ENCODE peak calls at places on chromosome 1, in four cellular contexts. N is GM23338, T is lower leg skin, M is PC-3. J is an unnamed sample.

GRCh38 chr1:228283043-228283371 is 75.2 kb downstream of the OBSCN start:
- DNase-seq in M (no peak), N (peak; percentile 49), T (no peak), J (no peak)

GRCh38 chr1:228075801-228076271 is 6.7 kb upstream of the ARF1 start:
- DNase-seq in N (no peak), M (no peak), T (no peak), J (no peak)

GRCh38 chr1:27496604-27497155 is 6.7 kb upstream of the WASF2 start:
- DNase-seq in N (peak; percentile 96), T (peak; percentile 74), M (peak; percentile 33), J (no peak)

GRCh38 chr1:218665216-218665615 is 320.1 kb downstream of the TGFB2 start:
- DNase-seq in T (peak; percentile 85), N (no peak), M (peak; percentile 48), J (no peak)

GRCh38 chr1:212457740-212458338 is 25.1 kb downstream of the NENF start:
- DNase-seq in N (peak; percentile 93), M (peak; percentile 91), T (no peak), J (no peak)

GRCh38 chr1:183590225-183591191 is at the start of gene NCF2:
- DNase-seq in M (no peak), T (no peak), N (no peak), J (no peak)

GRCh38 chr1:51255331-51255730 is 19.3 kb downstream of the RNF11 start:
- DNase-seq in M (no peak), T (no peak), N (no peak), J (no peak)

GRCh38 chr1:44576456-44577150 is 97.7 kb downstream of the TMEM53 start:
- DNase-seq in M (no peak), N (peak; percentile 30), T (no peak), J (no peak)

GRCh38 chr1:36115200-36115669 is 9.8 kb downstream of the COL8A2 start:
- DNase-seq in M (no peak), T (no peak), N (no peak), J (no peak)

GRCh38 chr1:165408518-165408917 is 36.4 kb downstream of the RXRG start:
- DNase-seq in M (peak; percentile 71), N (peak; percentile 85), T (peak; percentile 49), J (no peak)

GRCh38 chr1:59455206-59455605 is 158.3 kb downstream of the FGGY start:
- DNase-seq in T (no peak), M (peak; percentile 78), N (no peak), J (no peak)

GRCh38 chr1:207867136-207868081 is 43.5 kb downstream of the CD34 start:
- DNase-seq in N (no peak), T (peak; percentile 91), M (no peak), J (peak; percentile 67)

GRCh38 chr1:111776861-111777260 is 21.2 kb downstream of the DDX20 start:
- DNase-seq in T (no peak), M (no peak), N (no peak), J (no peak)
- TF ChIP-seq CTCF in T (no peak), M (no peak), N (no peak), J (no peak)

GRCh38 chr1:167409183-167409582 is 109.1 kb downstream of the CD247 start:
- DNase-seq in M (peak; percentile 56), T (no peak), N (peak; percentile 72), J (no peak)
- TF ChIP-seq CTCF in M (peak; percentile 64), T (no peak), N (peak; percentile 57), J (peak; percentile 41)

GRCh38 chr1:156337888-156338179 is 258 bp downstream of the CCT3 start:
- DNase-seq in T (no peak), M (no peak), N (no peak), J (no peak)
- TF ChIP-seq CTCF in T (no peak), M (no peak), N (no peak), J (no peak)

GRCh38 chr1:16613185-16614147 is at the start of gene NBPF1:
- DNase-seq in M (peak; percentile 100), T (peak; percentile 100), N (peak; percentile 100), J (peak; percentile 67)
- TF ChIP-seq CTCF in M (no peak), T (no peak), N (no peak), J (no peak)

GRCh38 chr1:42144336-42145189 is 8.6 kb upstream of the GUCA2B start:
- DNase-seq in N (no peak), M (no peak), T (peak; percentile 71), J (no peak)
- TF ChIP-seq CTCF in N (no peak), M (no peak), T (no peak), J (no peak)

DNA sequence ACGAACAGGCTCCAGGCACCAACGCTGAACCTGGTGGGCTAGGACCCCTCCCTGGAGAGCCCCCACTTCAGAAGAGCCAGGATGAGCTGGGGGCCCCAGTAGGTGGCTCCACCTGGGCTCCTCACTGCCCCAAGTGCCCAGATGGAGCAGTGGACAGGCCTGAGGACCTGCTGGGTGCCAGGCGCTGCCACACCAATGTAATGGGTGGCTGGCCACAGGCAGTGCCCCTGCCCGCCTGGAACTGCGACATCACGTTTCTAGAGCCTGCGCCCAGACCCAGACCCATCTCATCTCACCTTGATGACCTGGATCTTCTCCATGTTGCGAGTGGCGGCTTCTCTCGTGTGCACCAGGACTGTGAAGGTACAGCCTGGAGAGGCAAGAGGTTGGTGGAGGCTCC is 5.6 kb downstream of the MAD2L2 start:
- DNase-seq in N (no peak), M (no peak), T (no peak), J (no peak)
- TF ChIP-seq CTCF in N (no peak), M (no peak), T (no peak), J (no peak)

DNA sequence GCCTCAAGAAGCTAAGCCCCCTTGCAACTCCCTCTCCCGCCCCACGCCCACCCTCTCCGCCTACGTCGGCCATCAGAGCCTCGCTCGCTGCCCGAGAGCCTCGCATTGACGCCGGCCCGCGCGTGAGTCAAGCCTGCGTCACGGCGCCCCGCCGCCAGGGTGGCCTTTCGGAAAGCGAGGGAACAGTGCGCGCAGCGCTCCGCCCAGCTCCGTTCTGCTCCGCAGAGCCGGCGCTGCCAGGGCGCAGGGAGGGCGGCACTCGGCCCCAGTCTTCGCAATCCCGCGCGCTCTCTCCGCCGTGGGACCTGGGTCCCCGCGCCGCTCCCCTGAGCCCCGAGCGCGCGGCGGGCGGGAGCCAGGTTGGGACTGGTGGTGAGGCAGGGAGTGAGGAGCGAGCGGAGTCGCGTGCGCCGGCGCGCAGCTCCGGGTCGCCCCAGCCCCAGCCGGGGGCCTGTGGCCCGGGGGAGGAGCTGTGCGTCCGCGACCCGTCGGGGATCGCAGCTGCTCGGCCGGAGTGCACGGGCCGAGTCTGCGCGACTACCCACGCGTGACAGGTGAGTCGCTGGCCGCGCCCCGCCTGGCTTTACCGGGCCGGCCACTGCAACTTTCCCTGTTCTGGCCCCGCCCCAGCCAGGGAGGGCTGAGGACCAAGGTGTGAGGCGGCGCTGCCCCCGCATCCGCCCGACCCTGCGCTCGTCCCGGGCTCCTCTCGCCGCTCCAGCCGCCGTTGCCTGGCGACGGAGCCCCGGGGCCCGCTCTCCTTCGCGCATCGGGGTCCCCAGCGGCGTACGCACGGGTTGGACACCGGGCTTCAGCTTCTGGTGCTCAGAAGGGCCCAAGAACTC is at the start of gene SLC6A17:
- DNase-seq in M (no peak), T (no peak), N (peak; percentile 75), J (no peak)
- TF ChIP-seq CTCF in M (no peak), T (no peak), N (no peak), J (no peak)